ENCODE peak calls at places on chromosomes 12 and 14, in four cellular contexts. L is osteoblast, Y is fibroblast of lung, R is astrocyte. G is an unnamed sample.

GRCh38 chr12:42143401-42144173 is 1.1 kb downstream of the GXYLT1 start:
- DNase-seq in R (peak), L (peak), Y (peak), G (peak)

GRCh38 chr12:115213538-115213961 is 529.6 kb upstream of the TBX3 start:
- DNase-seq in R (no peak), L (no peak), Y (no peak), G (no peak)

GRCh38 chr14:93183596-93184317 is 940 bp downstream of the MOAP1 start:
- DNase-seq in Y (no peak), R (no peak), L (peak), G (peak)

GRCh38 chr12:45183263-45183662 is 32.6 kb upstream of the ANO6 start:
- DNase-seq in R (peak), L (peak), Y (peak), G (peak)

GRCh38 chr12:47963340-47964040 is at the start of gene TMEM106C:
- DNase-seq in Y (peak), L (peak), R (peak), G (peak)

GRCh38 chr12:98645572-98646067 is 530 bp downstream of the APAF1 start:
- DNase-seq in L (peak), R (no peak), Y (no peak), G (peak)

GRCh38 chr12:18146375-18146774 is 56.4 kb upstream of the RERGL start:
- DNase-seq in Y (peak), L (no peak), R (no peak), G (peak)

GRCh38 chr14:51862839-51863235 is 2.4 kb downstream of the GNG2 start:
- DNase-seq in R (no peak), L (no peak), Y (peak), G (no peak)

GRCh38 chr12:115598827-115599226 is 678.7 kb downstream of the MED13L start:
- DNase-seq in Y (peak), L (no peak), R (peak), G (peak)

GRCh38 chr12:47828967-47829482 is 9.3 kb upstream of the HDAC7 start:
- DNase-seq in L (peak), R (no peak), Y (peak), G (peak)

GRCh38 chr14:68687746-68688145 is 105.1 kb downstream of the ZFP36L1 start:
- DNase-seq in R (peak), L (peak), Y (peak), G (peak)

GRCh38 chr12:55906056-55906455 is 21.6 kb downstream of the PYM1 start:
- DNase-seq in L (peak), Y (peak), R (peak), G (peak)

GRCh38 chr12:67068773-67069450 is 200.2 kb upstream of the CAND1 start:
- DNase-seq in L (peak), R (peak), Y (peak), G (peak)

GRCh38 chr12:109621864-109622485 is 48.4 kb downstream of the MVK start:
- DNase-seq in L (no peak), R (no peak), Y (no peak), G (no peak)
- H2AFZ ChIP-seq in L (no peak), R (no peak), Y (no peak), G (no peak)

DNA sequence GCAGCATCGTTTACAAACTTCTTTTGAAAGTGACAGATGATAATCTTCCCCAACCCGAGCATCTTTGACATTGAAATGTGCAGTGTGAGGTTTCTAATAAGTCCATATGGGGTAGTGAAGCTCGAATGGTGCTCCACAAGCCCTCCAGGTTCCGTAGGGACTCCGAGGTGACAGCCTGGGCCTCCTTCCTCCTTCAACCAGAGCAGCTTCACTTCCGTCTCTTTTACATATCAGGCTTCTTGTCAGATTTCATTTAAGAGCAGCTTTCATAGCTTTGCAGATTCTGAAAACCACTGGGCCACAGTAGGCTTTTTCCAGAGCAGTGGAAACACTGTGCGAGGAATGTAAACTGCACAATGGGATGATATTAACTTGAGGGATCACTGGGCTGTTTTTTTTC is 103.6 kb upstream of the CPM start:
- DNase-seq in L (no peak), R (no peak), Y (no peak), G (no peak)
- H2AFZ ChIP-seq in L (no peak), R (no peak), Y (no peak), G (peak)

DNA sequence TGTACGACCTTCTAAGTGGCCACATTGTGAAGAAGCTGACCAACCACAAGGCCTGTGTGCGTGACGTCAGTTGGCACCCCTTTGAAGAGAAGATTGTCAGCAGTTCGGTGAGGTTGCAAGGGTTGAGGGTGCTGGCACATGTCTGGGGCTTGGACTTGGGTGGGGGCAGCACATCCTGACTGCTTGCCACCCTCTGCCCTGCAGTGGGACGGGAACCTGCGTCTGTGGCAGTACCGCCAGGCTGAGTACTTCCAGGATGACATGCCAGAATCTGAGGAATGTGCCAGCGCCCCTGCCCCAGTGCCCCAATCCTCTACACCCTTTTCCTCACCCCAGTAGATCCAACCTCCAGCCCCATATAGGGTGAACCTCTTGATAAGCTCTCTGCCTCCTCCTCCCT is 7.5 kb upstream of the FITM1 start:
- DNase-seq in R (no peak), L (no peak), Y (no peak), G (no peak)
- H2AFZ ChIP-seq in R (no peak), L (no peak), Y (no peak), G (no peak)

DNA sequence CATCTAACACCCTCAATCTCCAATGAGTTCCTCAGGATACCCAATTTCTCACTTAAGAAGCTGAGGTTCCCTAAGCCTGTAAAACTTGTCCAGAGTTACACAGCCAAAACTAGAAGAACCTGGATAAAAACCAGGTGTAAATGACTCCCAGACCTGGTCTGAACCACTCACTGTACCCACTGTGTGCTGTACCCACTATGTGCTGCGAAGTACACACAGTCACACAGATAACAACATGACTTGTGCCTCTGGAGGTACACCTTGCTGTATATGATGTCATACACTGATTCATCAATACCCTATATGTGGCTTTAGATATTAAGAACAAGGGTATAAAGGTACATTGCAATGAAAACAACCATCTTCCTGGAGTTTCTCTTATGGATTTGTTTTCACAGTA is 66.1 kb downstream of the PPM1H start:
- DNase-seq in Y (no peak), R (no peak), L (no peak), G (no peak)
- H2AFZ ChIP-seq in Y (no peak), R (no peak), L (no peak), G (no peak)

DNA sequence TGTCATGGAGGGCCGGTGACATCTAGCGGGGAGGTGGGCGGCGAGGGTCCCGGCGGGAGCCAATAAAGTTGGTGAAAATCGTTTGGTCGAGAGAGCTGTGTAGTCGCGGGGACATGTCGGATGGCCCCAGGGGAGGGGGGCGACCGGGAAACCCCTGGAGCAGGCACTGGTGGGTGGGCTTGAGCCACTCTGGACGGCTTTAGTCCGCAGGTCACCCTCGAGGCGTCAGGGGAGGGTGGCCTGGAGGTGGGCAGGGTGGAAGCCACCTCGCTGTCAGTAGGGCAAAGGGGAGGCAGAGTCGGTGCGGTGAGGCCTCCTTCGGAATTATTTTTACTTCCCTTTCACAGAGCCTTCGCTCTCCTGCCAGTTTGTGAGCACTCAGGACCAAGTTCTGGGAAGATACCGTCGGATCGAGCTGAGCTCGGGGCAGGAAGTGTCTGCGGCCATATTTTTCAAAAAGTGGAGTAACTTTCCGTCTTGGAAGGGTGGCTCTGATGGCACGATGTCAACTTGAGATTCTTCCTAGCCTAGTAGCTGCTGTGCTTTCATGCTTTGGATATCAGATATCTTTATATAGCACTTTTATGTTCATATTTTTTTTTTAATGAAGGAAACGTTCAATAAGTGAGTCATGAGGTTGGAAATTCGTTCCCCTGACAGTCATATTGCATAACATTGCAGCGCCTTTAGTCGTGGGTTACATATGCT is 28.2 kb downstream of the WBP11 start:
- DNase-seq in R (peak), L (peak), Y (peak), G (peak)
- H2AFZ ChIP-seq in R (peak), L (peak), Y (peak), G (peak)

DNA sequence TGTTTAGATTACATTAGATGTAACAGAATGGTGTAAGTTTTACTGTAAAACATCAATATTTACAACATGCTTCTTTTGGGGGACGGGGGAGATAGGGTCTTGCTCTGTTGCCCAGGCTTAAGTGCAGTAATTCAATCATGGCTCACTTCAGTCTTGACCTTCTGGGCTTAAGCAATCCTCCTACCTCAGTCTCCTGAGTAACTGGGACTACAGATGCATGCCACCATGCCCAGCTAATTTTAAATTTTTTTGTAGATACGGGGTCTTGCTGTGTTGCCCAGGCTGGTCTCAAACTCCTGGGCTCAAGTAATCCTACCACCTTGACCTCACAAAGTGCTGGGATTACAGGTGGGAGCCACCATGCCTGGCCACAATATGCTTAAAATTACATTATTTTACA is 23.8 kb downstream of the TUBA1A start:
- DNase-seq in Y (no peak), L (no peak), R (no peak), G (no peak)
- H2AFZ ChIP-seq in Y (no peak), L (no peak), R (no peak), G (no peak)

GRCh38 chr12:120361506-120362208 is 7.3 kb downstream of the MSI1 start:
- DNase-seq in Y (peak), R (peak), L (peak), G (peak)
- H2AFZ ChIP-seq in Y (peak), R (peak), L (peak), G (peak)